ENCODE peak calls at places on chromosomes 11 and 22, in six cellular contexts. S is body of pancreas, W is heart left ventricle, P is A549, Q is IMR-90, C is HCT116. L is an unnamed sample.

GRCh38 chr22:45006873-45007246 is 2.9 kb downstream of the PHF21B start:
- DNase-seq in S (no peak), W (peak), P (no peak), Q (no peak), C (no peak), L (no peak)

GRCh38 chr11:62546937-62547625 is 475 bp upstream of the AHNAK start:
- DNase-seq in S (no peak), W (no peak), P (peak), Q (peak), C (no peak), L (no peak)

GRCh38 chr11:17865765-17866428 is 131.3 kb downstream of the KCNC1 start:
- DNase-seq in S (no peak), W (no peak), P (no peak), Q (peak), C (no peak), L (no peak)

GRCh38 chr11:8706673-8707432 is 24.3 kb downstream of the RPL27A start:
- DNase-seq in S (no peak), W (no peak), P (no peak), Q (no peak), C (no peak), L (no peak)

GRCh38 chr22:29457730-29458129 is 19.3 kb downstream of the RFPL1 start:
- DNase-seq in S (no peak), W (no peak), P (peak), Q (peak), C (peak), L (no peak)

GRCh38 chr22:30286813-30287625 is 2.3 kb downstream of the CASTOR1 start:
- DNase-seq in S (peak), W (peak), P (peak), Q (peak), C (no peak), L (no peak)

GRCh38 chr11:2440646-2441045 is 3.7 kb downstream of the TRPM5 start:
- DNase-seq in S (no peak), W (no peak), P (no peak), Q (no peak), C (no peak), L (no peak)

GRCh38 chr11:77402218-77402556 is 71.7 kb downstream of the PAK1 start:
- DNase-seq in S (no peak), W (no peak), P (no peak), Q (no peak), C (no peak), L (no peak)

GRCh38 chr11:94754335-94754734 is 13.8 kb upstream of the AMOTL1 start:
- DNase-seq in S (no peak), W (no peak), P (no peak), Q (no peak), C (no peak), L (no peak)

GRCh38 chr11:86798988-86799387 is 1.4 kb upstream of the PRSS23 start:
- DNase-seq in S (no peak), W (no peak), P (peak), Q (peak), C (no peak), L (no peak)

GRCh38 chr11:57458410-57459111 is 1.8 kb upstream of the RTN4RL2 start:
- DNase-seq in S (peak), W (peak), P (peak), Q (peak), C (no peak), L (no peak)

GRCh38 chr22:45036154-45036553 is 26.3 kb upstream of the PHF21B start:
- DNase-seq in S (no peak), W (no peak), P (no peak), Q (peak), C (no peak), L (no peak)

GRCh38 chr11:63608353-63609345 is 5.6 kb downstream of the PLAAT3 start:
- DNase-seq in S (no peak), W (no peak), P (no peak), Q (peak), C (no peak), L (peak)

GRCh38 chr11:63227521-63228107 is 15.8 kb downstream of the SLC22A25 start:
- DNase-seq in S (no peak), W (no peak), P (no peak), Q (no peak), C (no peak), L (no peak)

GRCh38 chr11:65150513-65151271 is 16.4 kb upstream of the SYVN1 start:
- DNase-seq in S (peak), W (peak), P (peak), Q (peak), C (peak), L (peak)

GRCh38 chr11:110908401-110909106 is 196.3 kb upstream of the ARHGAP20 start:
- DNase-seq in S (no peak), W (no peak), P (peak), Q (peak), C (no peak), L (no peak)

GRCh38 chr11:34269694-34270245 is 88.0 kb downstream of the ABTB2 start:
- DNase-seq in S (no peak), W (no peak), P (no peak), Q (no peak), C (no peak), L (no peak)

GRCh38 chr11:34266987-34267386 is 90.8 kb downstream of the ABTB2 start:
- DNase-seq in S (no peak), W (peak), P (no peak), Q (no peak), C (no peak), L (no peak)

GRCh38 chr11:34270711-34271110 is 87.1 kb downstream of the ABTB2 start:
- DNase-seq in S (no peak), W (no peak), P (no peak), Q (no peak), C (no peak), L (no peak)

GRCh38 chr11:34267440-34267839 is 90.4 kb downstream of the ABTB2 start:
- DNase-seq in S (no peak), W (no peak), P (no peak), Q (no peak), C (no peak), L (no peak)

DNA sequence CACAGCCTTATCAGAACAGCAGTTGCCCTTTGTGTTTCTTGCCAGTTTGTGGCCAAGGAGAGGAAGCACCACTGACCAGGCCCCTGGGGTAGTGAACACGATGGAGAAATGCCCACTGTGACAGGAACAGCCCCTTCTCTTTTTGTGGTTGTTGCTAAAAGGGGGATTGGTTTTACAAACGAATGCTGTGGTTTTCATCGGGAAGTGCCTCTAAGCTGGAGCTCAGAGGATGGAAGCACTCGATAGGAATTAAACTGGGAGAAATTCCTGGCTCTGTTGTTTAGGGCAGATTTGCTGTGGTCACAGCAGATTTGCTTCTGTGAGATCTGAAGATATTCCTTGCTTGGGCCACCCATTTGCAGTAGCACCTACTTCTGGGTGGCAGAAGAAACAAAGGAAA is 88.8 kb downstream of the ABTB2 start:
- DNase-seq in S (no peak), W (no peak), P (no peak), Q (no peak), C (no peak), L (no peak)
- H3K4me3 ChIP-seq in S (no peak), W (no peak), P (no peak), Q (no peak), C (no peak), L (no peak)

DNA sequence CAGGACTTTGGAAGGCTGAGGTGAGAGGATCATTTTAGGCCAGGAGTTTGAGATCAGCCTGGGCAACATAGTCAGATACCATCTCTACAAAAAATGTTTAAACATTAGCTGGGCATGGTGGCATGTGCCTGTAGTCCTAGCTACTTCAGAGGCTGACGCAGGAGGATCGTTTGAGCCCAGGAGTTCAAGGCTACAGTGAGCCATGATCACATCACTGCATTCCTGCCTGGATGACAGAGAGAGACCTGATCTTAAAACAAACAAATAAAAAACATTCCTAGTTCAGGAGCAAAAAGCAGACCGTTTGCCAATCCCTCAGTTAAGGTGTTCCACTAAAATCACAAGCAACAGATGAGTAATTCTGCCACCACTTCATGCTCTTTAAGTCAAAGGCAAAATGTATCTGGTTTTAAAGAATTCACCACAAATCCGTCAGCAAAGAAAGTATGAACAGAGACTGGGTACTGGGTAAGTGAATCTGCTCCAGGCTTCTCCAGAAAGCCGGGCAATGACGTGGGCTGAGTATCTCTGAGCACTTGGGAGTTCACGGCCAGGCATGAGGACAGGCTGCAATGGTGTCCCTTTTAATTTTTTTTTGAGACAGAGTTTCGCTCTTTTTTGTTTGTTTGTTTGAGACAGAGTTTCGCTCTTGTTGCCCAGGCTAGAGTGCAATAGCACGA is 19.5 kb downstream of the CLTCL1 start:
- DNase-seq in S (peak), W (no peak), P (peak), Q (peak), C (no peak), L (no peak)
- TF ChIP-seq POLR2A in S (no peak), W (no peak), P (no peak), Q (no peak), C (no peak), L (no peak)

GRCh38 chr22:49964493-49965290 is 4.1 kb downstream of the PIM3 start:
- DNase-seq in S (peak), W (peak), P (no peak), Q (no peak), C (no peak), L (no peak)
- H3K4me3 ChIP-seq in S (no peak), W (no peak), P (no peak), Q (no peak), C (no peak), L (no peak)

DNA sequence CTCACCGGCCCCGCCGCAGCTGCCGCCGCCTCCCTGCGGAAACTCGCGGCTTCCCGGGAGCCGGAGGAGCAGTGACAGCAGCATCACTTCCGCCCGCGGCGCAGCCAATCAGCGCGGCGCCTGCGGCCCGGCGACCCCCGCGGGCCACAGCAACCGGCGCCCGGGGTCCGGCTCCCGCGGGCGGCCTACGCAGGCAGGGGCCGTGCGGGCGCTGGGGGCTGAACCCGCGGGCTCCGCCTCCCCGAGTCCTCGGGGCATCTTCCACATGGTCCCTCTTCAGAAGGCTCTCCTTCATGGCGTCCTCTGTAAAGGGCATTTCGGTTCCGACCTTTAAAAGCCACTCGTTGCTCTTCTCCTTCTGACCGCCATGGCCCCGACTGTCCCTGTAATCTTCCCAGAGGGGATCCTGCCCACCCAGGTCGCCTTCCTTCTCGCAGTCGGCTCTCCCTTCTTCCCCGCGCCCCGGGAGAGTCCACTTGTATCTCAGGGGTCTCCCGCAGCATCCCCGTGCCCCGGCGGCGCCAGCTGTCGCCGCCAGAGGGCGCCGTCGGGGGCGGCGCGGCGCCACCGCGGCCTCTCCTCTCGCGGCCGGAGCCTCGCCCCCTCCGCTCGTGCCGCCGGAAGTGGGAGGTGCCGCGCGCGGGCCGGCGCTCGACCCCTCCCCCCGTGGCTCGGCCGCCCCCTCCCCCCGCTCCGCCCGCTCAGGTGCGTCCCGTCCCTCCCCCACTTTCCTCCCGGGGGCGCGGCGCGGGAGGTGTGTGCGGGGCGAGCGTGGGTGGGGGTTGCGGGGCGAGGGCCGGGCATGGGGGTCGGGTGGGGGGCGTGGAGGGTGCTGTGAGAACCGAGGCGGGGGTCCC is at the start of the genes PCSK7 and RNF214:
- DNase-seq in S (peak), W (peak), P (peak), Q (peak), C (no peak), L (peak)
- TF ChIP-seq POLR2A in S (peak), W (peak), P (peak), Q (peak), C (peak), L (no peak)

GRCh38 chr11:3947084-3947483 is 91.6 kb downstream of the STIM1 start:
- DNase-seq in S (no peak), W (peak), P (no peak), Q (peak), C (no peak), L (peak)

GRCh38 chr11:3949132-3949531 is 93.7 kb downstream of the STIM1 start:
- DNase-seq in S (no peak), W (no peak), P (no peak), Q (no peak), C (no peak), L (no peak)

GRCh38 chr11:3944198-3944597 is 88.7 kb downstream of the STIM1 start:
- DNase-seq in S (no peak), W (peak), P (no peak), Q (no peak), C (no peak), L (no peak)

GRCh38 chr11:3942956-3943497 is 87.6 kb downstream of the STIM1 start:
- DNase-seq in S (no peak), W (no peak), P (no peak), Q (no peak), C (no peak), L (no peak)

GRCh38 chr11:3946445-3947017 is 91.1 kb downstream of the STIM1 start:
- DNase-seq in S (no peak), W (no peak), P (no peak), Q (no peak), C (no peak), L (no peak)
- H3K4me3 ChIP-seq in S (no peak), W (no peak), P (no peak), Q (no peak), C (no peak), L (no peak)